ENCODE peak calls at places on chromosomes 12 and 14, in four cellular contexts. O is gastrocnemius medialis, N is sigmoid colon, F is progenitor cell of endocrine pancreas. M is an unnamed sample.
A peak's percentile ranks its signal among the peaks of the same experiment; 100 is the strongest.

GRCh38 chr12:6182279-6182898 is 17.8 kb upstream of the CD9 start:
- DNase-seq in O (peak; percentile 32), N (peak; percentile 91), F (no peak), M (no peak)

GRCh38 chr14:77009014-77009413 is 19.5 kb downstream of the IRF2BPL start:
- DNase-seq in O (no peak), N (no peak), F (no peak), M (no peak)

GRCh38 chr14:23071975-23072539 is 14.7 kb upstream of the CDH24 start:
- DNase-seq in O (no peak), N (no peak), F (no peak), M (no peak)

GRCh38 chr12:103915306-103915705 is 14.9 kb upstream of the HSP90B1 start:
- DNase-seq in O (no peak), N (no peak), F (no peak), M (no peak)

GRCh38 chr12:59938190-59938962 is 342.5 kb downstream of the SLC16A7 start:
- DNase-seq in O (no peak), N (no peak), F (no peak), M (no peak)

GRCh38 chr12:43349863-43350262 is 202.1 kb downstream of the ADAMTS20 start:
- DNase-seq in O (no peak), N (no peak), F (no peak), M (no peak)

GRCh38 chr12:124454735-124455134 is 112.7 kb downstream of the NCOR2 start:
- DNase-seq in O (no peak), N (no peak), F (no peak), M (no peak)

GRCh38 chr14:22179190-22179589 is 409.8 kb downstream of the DAD1 start:
- DNase-seq in O (no peak), N (no peak), F (no peak), M (no peak)

GRCh38 chr12:57011438-57012424 is 4.6 kb downstream of the TAC3 start:
- DNase-seq in O (no peak), N (peak; percentile 26), F (no peak), M (no peak)

GRCh38 chr12:107660861-107661415 is 24.7 kb upstream of the PWP1 start:
- DNase-seq in O (no peak), N (no peak), F (no peak), M (no peak)

GRCh38 chr14:72553656-72554055 is 340.2 kb downstream of the DPF3 start:
- DNase-seq in O (no peak), N (peak; percentile 30), F (no peak), M (no peak)

GRCh38 chr12:57152408-57153038 is 5.1 kb upstream of the LRP1-AS start:
- DNase-seq in O (peak; percentile 67), N (peak; percentile 89), F (no peak), M (no peak)

GRCh38 chr12:101773560-101774206 is 34.4 kb upstream of the SYCP3 start:
- DNase-seq in O (peak; percentile 55), N (peak; percentile 73), F (peak; percentile 35), M (peak; percentile 53)

GRCh38 chr12:15214851-15215601 is 6.2 kb downstream of the RERG start:
- DNase-seq in O (no peak), N (no peak), F (no peak), M (no peak)

GRCh38 chr12:104729610-104730446 is 228.3 kb downstream of the SLC41A2 start:
- DNase-seq in O (no peak), N (no peak), F (no peak), M (no peak)